ENCODE peak calls at places on chromosomes 1 and 21, in seven cellular contexts. One of them, this sample, is unnamed.
A peak's percentile ranks its signal among the peaks of the same experiment; 100 is the strongest.

GRCh38 chr1:206955476-206956312 is 9.4 kb upstream of the PIGR start:
- DNase-seq in CD8-positive, alpha-beta T cell: no peak
- DNase-seq in stomach: peak; percentile 66
- DNase-seq in ovary: no peak
- DNase-seq in A549: no peak
- DNase-seq in WERI-Rb-1: no peak
- DNase-seq in psoas muscle: no peak
- DNase-seq in this sample: no peak

GRCh38 chr1:218660678-218661053 is 315.5 kb downstream of the TGFB2 start:
- DNase-seq in CD8-positive, alpha-beta T cell: no peak
- DNase-seq in stomach: no peak
- DNase-seq in ovary: no peak
- DNase-seq in A549: peak; percentile 25
- DNase-seq in WERI-Rb-1: no peak
- DNase-seq in psoas muscle: no peak
- DNase-seq in this sample: no peak

GRCh38 chr21:46152939-46153258 is 2.5 kb downstream of the FTCD start:
- DNase-seq in CD8-positive, alpha-beta T cell: peak; percentile 44
- DNase-seq in stomach: no peak
- DNase-seq in ovary: peak; percentile 41
- DNase-seq in A549: no peak
- DNase-seq in WERI-Rb-1: no peak
- DNase-seq in psoas muscle: peak; percentile 53
- DNase-seq in this sample: peak; percentile 79

GRCh38 chr1:64624859-64625258 is 120.0 kb upstream of the RAVER2 start:
- DNase-seq in CD8-positive, alpha-beta T cell: no peak
- DNase-seq in stomach: no peak
- DNase-seq in ovary: no peak
- DNase-seq in A549: no peak
- DNase-seq in WERI-Rb-1: no peak
- DNase-seq in psoas muscle: no peak
- DNase-seq in this sample: no peak

GRCh38 chr21:39736716-39737115 is 8.3 kb upstream of the IGSF5 start:
- DNase-seq in CD8-positive, alpha-beta T cell: no peak
- DNase-seq in stomach: no peak
- DNase-seq in ovary: no peak
- DNase-seq in A549: no peak
- DNase-seq in WERI-Rb-1: no peak
- DNase-seq in psoas muscle: no peak
- DNase-seq in this sample: no peak

GRCh38 chr1:41015281-41015680 is 6.2 kb downstream of the SLFNL1 start:
- DNase-seq in CD8-positive, alpha-beta T cell: no peak
- DNase-seq in stomach: no peak
- DNase-seq in ovary: no peak
- DNase-seq in A549: no peak
- DNase-seq in WERI-Rb-1: no peak
- DNase-seq in psoas muscle: no peak
- DNase-seq in this sample: no peak

GRCh38 chr21:25999935-26000582 is 170.5 kb downstream of the APP start:
- DNase-seq in CD8-positive, alpha-beta T cell: peak; percentile 57
- DNase-seq in stomach: no peak
- DNase-seq in ovary: no peak
- DNase-seq in A549: no peak
- DNase-seq in WERI-Rb-1: no peak
- DNase-seq in psoas muscle: peak; percentile 49
- DNase-seq in this sample: no peak

GRCh38 chr1:241738710-241739109 is 86.6 kb downstream of the WDR64 start:
- DNase-seq in CD8-positive, alpha-beta T cell: no peak
- DNase-seq in stomach: no peak
- DNase-seq in ovary: no peak
- DNase-seq in A549: no peak
- DNase-seq in WERI-Rb-1: no peak
- DNase-seq in psoas muscle: no peak
- DNase-seq in this sample: no peak

GRCh38 chr21:39938086-39938611 is 70.9 kb downstream of the PCP4 start:
- DNase-seq in CD8-positive, alpha-beta T cell: no peak
- DNase-seq in stomach: no peak
- DNase-seq in ovary: no peak
- DNase-seq in A549: no peak
- DNase-seq in WERI-Rb-1: no peak
- DNase-seq in psoas muscle: no peak
- DNase-seq in this sample: peak; percentile 75

GRCh38 chr1:209601809-209602657 is 18.5 kb downstream of the CAMK1G start:
- DNase-seq in CD8-positive, alpha-beta T cell: no peak
- DNase-seq in stomach: peak; percentile 50
- DNase-seq in ovary: peak; percentile 44
- DNase-seq in A549: peak; percentile 55
- DNase-seq in WERI-Rb-1: peak; percentile 22
- DNase-seq in psoas muscle: peak; percentile 61
- DNase-seq in this sample: peak; percentile 20

GRCh38 chr21:32186843-32187242 is 92.0 kb downstream of the MIS18A start:
- DNase-seq in CD8-positive, alpha-beta T cell: no peak
- DNase-seq in stomach: no peak
- DNase-seq in ovary: no peak
- DNase-seq in A549: no peak
- DNase-seq in WERI-Rb-1: peak; percentile 65
- DNase-seq in psoas muscle: no peak
- DNase-seq in this sample: no peak

GRCh38 chr21:23130308-23130707 is 2132.1 kb downstream of the NCAM2 start:
- DNase-seq in CD8-positive, alpha-beta T cell: no peak
- DNase-seq in stomach: no peak
- DNase-seq in ovary: no peak
- DNase-seq in A549: no peak
- DNase-seq in WERI-Rb-1: no peak
- DNase-seq in psoas muscle: no peak
- DNase-seq in this sample: no peak

GRCh38 chr1:30756545-30757195 is 904 bp downstream of the LAPTM5 start:
- DNase-seq in CD8-positive, alpha-beta T cell: peak; percentile 81
- DNase-seq in stomach: peak; percentile 58
- DNase-seq in ovary: no peak
- DNase-seq in A549: peak; percentile 14
- DNase-seq in WERI-Rb-1: no peak
- DNase-seq in psoas muscle: peak; percentile 84
- DNase-seq in this sample: no peak

GRCh38 chr21:45880097-45881068 is 101.2 kb upstream of the COL6A1 start:
- DNase-seq in CD8-positive, alpha-beta T cell: peak; percentile 79
- DNase-seq in stomach: peak; percentile 65
- DNase-seq in ovary: no peak
- DNase-seq in A549: peak; percentile 62
- DNase-seq in WERI-Rb-1: peak; percentile 93
- DNase-seq in psoas muscle: peak; percentile 80
- DNase-seq in this sample: peak; percentile 46

GRCh38 chr1:22527122-22527521 is 36.2 kb upstream of the EPHA8 start:
- DNase-seq in CD8-positive, alpha-beta T cell: no peak
- DNase-seq in stomach: no peak
- DNase-seq in ovary: no peak
- DNase-seq in A549: no peak
- DNase-seq in WERI-Rb-1: no peak
- DNase-seq in psoas muscle: peak; percentile 28
- DNase-seq in this sample: no peak

GRCh38 chr1:35809156-35810095 is 1.6 kb downstream of the AGO4 start:
- DNase-seq in CD8-positive, alpha-beta T cell: no peak
- DNase-seq in stomach: no peak
- DNase-seq in ovary: no peak
- DNase-seq in A549: no peak
- DNase-seq in WERI-Rb-1: no peak
- DNase-seq in psoas muscle: no peak
- DNase-seq in this sample: no peak

GRCh38 chr1:185091480-185091879 is 46.1 kb downstream of the RNF2 start:
- DNase-seq in CD8-positive, alpha-beta T cell: no peak
- DNase-seq in stomach: no peak
- DNase-seq in ovary: no peak
- DNase-seq in A549: no peak
- DNase-seq in WERI-Rb-1: no peak
- DNase-seq in psoas muscle: no peak
- DNase-seq in this sample: no peak

GRCh38 chr1:103371234-103371633 is 154.3 kb upstream of the RNPC3 start:
- DNase-seq in CD8-positive, alpha-beta T cell: no peak
- DNase-seq in stomach: no peak
- DNase-seq in ovary: no peak
- DNase-seq in A549: no peak
- DNase-seq in WERI-Rb-1: no peak
- DNase-seq in psoas muscle: peak; percentile 19
- DNase-seq in this sample: no peak

GRCh38 chr1:212760126-212760823 is 31.3 kb downstream of the NSL1 start:
- DNase-seq in CD8-positive, alpha-beta T cell: peak; percentile 63
- DNase-seq in stomach: no peak
- DNase-seq in ovary: no peak
- DNase-seq in A549: peak; percentile 10
- DNase-seq in WERI-Rb-1: peak; percentile 61
- DNase-seq in psoas muscle: no peak
- DNase-seq in this sample: no peak
- TF ChIP-seq CTCF in CD8-positive, alpha-beta T cell: peak; percentile 39
- TF ChIP-seq CTCF in stomach: no peak
- TF ChIP-seq CTCF in ovary: no peak
- TF ChIP-seq CTCF in A549: peak; percentile 41
- TF ChIP-seq CTCF in WERI-Rb-1: peak; percentile 88
- TF ChIP-seq CTCF in psoas muscle: no peak
- TF ChIP-seq CTCF in this sample: no peak

GRCh38 chr1:151401860-151402259 is 2.5 kb downstream of the PSMB4 start:
- DNase-seq in CD8-positive, alpha-beta T cell: no peak
- DNase-seq in stomach: no peak
- DNase-seq in ovary: no peak
- DNase-seq in A549: no peak
- DNase-seq in WERI-Rb-1: no peak
- DNase-seq in psoas muscle: no peak
- DNase-seq in this sample: no peak
- H3K27ac ChIP-seq in CD8-positive, alpha-beta T cell: no peak overlapping the region
- H3K27ac ChIP-seq in stomach: no peak overlapping the region
- H3K27ac ChIP-seq in ovary: no peak overlapping the region
- H3K27ac ChIP-seq in A549: no peak overlapping the region
- H3K27ac ChIP-seq in WERI-Rb-1: no peak overlapping the region
- H3K27ac ChIP-seq in psoas muscle: peak overlapping the region; percentile 98
- H3K27ac ChIP-seq in this sample: no peak overlapping the region

GRCh38 chr1:8665824-8666223 is 151.6 kb downstream of the RERE start:
- DNase-seq in CD8-positive, alpha-beta T cell: no peak
- DNase-seq in stomach: no peak
- DNase-seq in ovary: no peak
- DNase-seq in A549: no peak
- DNase-seq in WERI-Rb-1: no peak
- DNase-seq in psoas muscle: no peak
- DNase-seq in this sample: no peak

GRCh38 chr1:8663915-8664331 is 153.5 kb downstream of the RERE start:
- DNase-seq in CD8-positive, alpha-beta T cell: no peak
- DNase-seq in stomach: peak; percentile 35
- DNase-seq in ovary: no peak
- DNase-seq in A549: no peak
- DNase-seq in WERI-Rb-1: no peak
- DNase-seq in psoas muscle: no peak
- DNase-seq in this sample: no peak

GRCh38 chr1:8666394-8667167 is 150.9 kb downstream of the RERE start:
- DNase-seq in CD8-positive, alpha-beta T cell: no peak
- DNase-seq in stomach: no peak
- DNase-seq in ovary: no peak
- DNase-seq in A549: no peak
- DNase-seq in WERI-Rb-1: no peak
- DNase-seq in psoas muscle: no peak
- DNase-seq in this sample: no peak

GRCh38 chr1:8663090-8663802 is 154.2 kb downstream of the RERE start:
- DNase-seq in CD8-positive, alpha-beta T cell: no peak
- DNase-seq in stomach: no peak
- DNase-seq in ovary: no peak
- DNase-seq in A549: no peak
- DNase-seq in WERI-Rb-1: no peak
- DNase-seq in psoas muscle: no peak
- DNase-seq in this sample: no peak

DNA sequence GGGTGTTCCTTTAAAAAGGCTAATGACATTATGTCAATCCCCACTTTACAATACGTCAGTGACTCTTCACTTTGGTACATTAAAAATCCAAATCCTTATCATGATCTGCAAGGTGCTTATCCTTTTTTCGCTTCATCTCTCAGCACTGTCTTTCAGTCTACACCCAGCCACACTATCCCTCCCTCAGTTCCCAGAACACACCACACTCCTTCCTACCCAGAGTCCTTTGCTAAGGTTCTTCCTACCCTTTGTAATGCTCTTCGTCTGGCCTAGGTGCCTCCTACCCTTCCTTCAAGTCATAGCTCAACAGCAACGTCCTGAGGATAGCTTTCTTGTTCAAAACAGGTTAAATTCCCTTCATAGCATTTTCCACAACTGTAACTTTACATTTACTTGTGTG is 152.6 kb downstream of the RERE start:
- DNase-seq in CD8-positive, alpha-beta T cell: no peak
- DNase-seq in stomach: no peak
- DNase-seq in ovary: no peak
- DNase-seq in A549: no peak
- DNase-seq in WERI-Rb-1: no peak
- DNase-seq in psoas muscle: no peak
- DNase-seq in this sample: no peak
- TF ChIP-seq CTCF in CD8-positive, alpha-beta T cell: no peak
- TF ChIP-seq CTCF in stomach: no peak
- TF ChIP-seq CTCF in ovary: no peak
- TF ChIP-seq CTCF in A549: no peak
- TF ChIP-seq CTCF in WERI-Rb-1: no peak
- TF ChIP-seq CTCF in psoas muscle: no peak
- TF ChIP-seq CTCF in this sample: no peak

GRCh38 chr1:32990887-32991286 is 26.3 kb upstream of the RNF19B start:
- DNase-seq in CD8-positive, alpha-beta T cell: no peak
- DNase-seq in stomach: no peak
- DNase-seq in ovary: no peak
- DNase-seq in A549: no peak
- DNase-seq in WERI-Rb-1: no peak
- DNase-seq in psoas muscle: no peak
- DNase-seq in this sample: no peak

GRCh38 chr1:32993215-32993566 is 28.6 kb upstream of the RNF19B start:
- DNase-seq in CD8-positive, alpha-beta T cell: no peak
- DNase-seq in stomach: no peak
- DNase-seq in ovary: no peak
- DNase-seq in A549: no peak
- DNase-seq in WERI-Rb-1: no peak
- DNase-seq in psoas muscle: no peak
- DNase-seq in this sample: no peak

GRCh38 chr1:32991819-32992488 is 27.3 kb upstream of the RNF19B start:
- DNase-seq in CD8-positive, alpha-beta T cell: no peak
- DNase-seq in stomach: no peak
- DNase-seq in ovary: no peak
- DNase-seq in A549: no peak
- DNase-seq in WERI-Rb-1: no peak
- DNase-seq in psoas muscle: no peak
- DNase-seq in this sample: no peak

GRCh38 chr1:32992489-32993214 is 28.0 kb upstream of the RNF19B start:
- DNase-seq in CD8-positive, alpha-beta T cell: no peak
- DNase-seq in stomach: peak; percentile 89
- DNase-seq in ovary: no peak
- DNase-seq in A549: peak; percentile 83
- DNase-seq in WERI-Rb-1: peak; percentile 82
- DNase-seq in psoas muscle: peak; percentile 85
- DNase-seq in this sample: peak; percentile 58

GRCh38 chr1:32991386-32991785 is 26.8 kb upstream of the RNF19B start:
- DNase-seq in CD8-positive, alpha-beta T cell: no peak
- DNase-seq in stomach: no peak
- DNase-seq in ovary: no peak
- DNase-seq in A549: peak; percentile 40
- DNase-seq in WERI-Rb-1: no peak
- DNase-seq in psoas muscle: no peak
- DNase-seq in this sample: no peak
- H3K27ac ChIP-seq in CD8-positive, alpha-beta T cell: no peak overlapping the region
- H3K27ac ChIP-seq in stomach: peak overlapping the region; percentile 87
- H3K27ac ChIP-seq in ovary: no peak overlapping the region
- H3K27ac ChIP-seq in A549: peak overlapping the region; percentile 75
- H3K27ac ChIP-seq in WERI-Rb-1: no peak overlapping the region
- H3K27ac ChIP-seq in psoas muscle: no peak overlapping the region
- H3K27ac ChIP-seq in this sample: no peak overlapping the region

GRCh38 chr1:236140705-236141446 is 1.5 kb upstream of the GPR137B start:
- DNase-seq in CD8-positive, alpha-beta T cell: no peak
- DNase-seq in stomach: no peak
- DNase-seq in ovary: no peak
- DNase-seq in A549: peak; percentile 30
- DNase-seq in WERI-Rb-1: no peak
- DNase-seq in psoas muscle: no peak
- DNase-seq in this sample: no peak
- TF ChIP-seq CTCF in CD8-positive, alpha-beta T cell: no peak
- TF ChIP-seq CTCF in stomach: no peak
- TF ChIP-seq CTCF in ovary: no peak
- TF ChIP-seq CTCF in A549: peak; percentile 20
- TF ChIP-seq CTCF in WERI-Rb-1: no peak
- TF ChIP-seq CTCF in psoas muscle: no peak
- TF ChIP-seq CTCF in this sample: no peak